ENCODE peak calls at places on chromosomes 1 and 21, in eight cellular contexts. One of them, this sample, is unnamed.

GRCh38 chr1:153023109-153023508 is 7.9 kb upstream of the SPRR1B start:
- DNase-seq in HEK293T: no peak
- DNase-seq in skeletal muscle cell: no peak
- DNase-seq in H4: no peak
- DNase-seq in HuH-7.5: no peak
- DNase-seq in NCI-H510A: no peak
- DNase-seq in colonic mucosa: no peak
- DNase-seq in lower leg skin: no peak
- DNase-seq in this sample: no peak

GRCh38 chr1:39159224-39160036 is 45.1 kb upstream of the MACF1 start:
- DNase-seq in HEK293T: no peak
- DNase-seq in skeletal muscle cell: no peak
- DNase-seq in H4: no peak
- DNase-seq in HuH-7.5: no peak
- DNase-seq in NCI-H510A: peak
- DNase-seq in colonic mucosa: peak
- DNase-seq in lower leg skin: no peak
- DNase-seq in this sample: no peak

GRCh38 chr1:30476476-30476875 is 246.9 kb downstream of the MATN1 start:
- DNase-seq in HEK293T: no peak
- DNase-seq in skeletal muscle cell: no peak
- DNase-seq in H4: no peak
- DNase-seq in HuH-7.5: no peak
- DNase-seq in NCI-H510A: no peak
- DNase-seq in colonic mucosa: no peak
- DNase-seq in lower leg skin: no peak
- DNase-seq in this sample: peak

GRCh38 chr1:178650950-178651461 is 74.0 kb upstream of the RALGPS2 start:
- DNase-seq in HEK293T: no peak
- DNase-seq in skeletal muscle cell: no peak
- DNase-seq in H4: no peak
- DNase-seq in HuH-7.5: no peak
- DNase-seq in NCI-H510A: no peak
- DNase-seq in colonic mucosa: peak
- DNase-seq in lower leg skin: no peak
- DNase-seq in this sample: no peak

GRCh38 chr1:18091660-18092446 is 15.7 kb upstream of the IGSF21 start:
- DNase-seq in HEK293T: no peak
- DNase-seq in skeletal muscle cell: peak
- DNase-seq in H4: peak
- DNase-seq in HuH-7.5: no peak
- DNase-seq in NCI-H510A: no peak
- DNase-seq in colonic mucosa: no peak
- DNase-seq in lower leg skin: no peak
- DNase-seq in this sample: peak

GRCh38 chr1:44849575-44850132 is 6.6 kb upstream of the PTCH2 start:
- DNase-seq in HEK293T: no peak
- DNase-seq in skeletal muscle cell: no peak
- DNase-seq in H4: no peak
- DNase-seq in HuH-7.5: no peak
- DNase-seq in NCI-H510A: no peak
- DNase-seq in colonic mucosa: no peak
- DNase-seq in lower leg skin: no peak
- DNase-seq in this sample: no peak

GRCh38 chr1:231318015-231318355 is 19.7 kb downstream of the EXOC8 start:
- DNase-seq in HEK293T: no peak
- DNase-seq in skeletal muscle cell: no peak
- DNase-seq in H4: no peak
- DNase-seq in HuH-7.5: no peak
- DNase-seq in NCI-H510A: no peak
- DNase-seq in colonic mucosa: no peak
- DNase-seq in lower leg skin: no peak
- DNase-seq in this sample: no peak

GRCh38 chr1:240888039-240888786 is 276.3 kb upstream of the GREM2 start:
- DNase-seq in HEK293T: peak
- DNase-seq in skeletal muscle cell: no peak
- DNase-seq in H4: peak
- DNase-seq in HuH-7.5: peak
- DNase-seq in NCI-H510A: no peak
- DNase-seq in colonic mucosa: peak
- DNase-seq in lower leg skin: no peak
- DNase-seq in this sample: no peak

GRCh38 chr1:177847843-177848242 is 122.0 kb downstream of the SEC16B start:
- DNase-seq in HEK293T: no peak
- DNase-seq in skeletal muscle cell: peak
- DNase-seq in H4: no peak
- DNase-seq in HuH-7.5: no peak
- DNase-seq in NCI-H510A: no peak
- DNase-seq in colonic mucosa: no peak
- DNase-seq in lower leg skin: no peak
- DNase-seq in this sample: no peak

GRCh38 chr1:208030320-208031091 is 119.6 kb upstream of the CD34 start:
- DNase-seq in HEK293T: no peak
- DNase-seq in skeletal muscle cell: no peak
- DNase-seq in H4: no peak
- DNase-seq in HuH-7.5: no peak
- DNase-seq in NCI-H510A: no peak
- DNase-seq in colonic mucosa: peak
- DNase-seq in lower leg skin: no peak
- DNase-seq in this sample: peak

GRCh38 chr1:88612783-88613182 is 71.3 kb upstream of the PKN2 start:
- DNase-seq in HEK293T: no peak
- DNase-seq in skeletal muscle cell: no peak
- DNase-seq in H4: peak
- DNase-seq in HuH-7.5: no peak
- DNase-seq in NCI-H510A: peak
- DNase-seq in colonic mucosa: peak
- DNase-seq in lower leg skin: no peak
- DNase-seq in this sample: no peak

GRCh38 chr1:24122776-24123175 is 10.8 kb upstream of the MYOM3 start:
- DNase-seq in HEK293T: no peak
- DNase-seq in skeletal muscle cell: no peak
- DNase-seq in H4: no peak
- DNase-seq in HuH-7.5: no peak
- DNase-seq in NCI-H510A: no peak
- DNase-seq in colonic mucosa: no peak
- DNase-seq in lower leg skin: no peak
- DNase-seq in this sample: peak

GRCh38 chr1:192535916-192536662 is 39.5 kb upstream of the RGS1 start:
- DNase-seq in HEK293T: no peak
- DNase-seq in skeletal muscle cell: no peak
- DNase-seq in H4: no peak
- DNase-seq in HuH-7.5: no peak
- DNase-seq in NCI-H510A: no peak
- DNase-seq in colonic mucosa: no peak
- DNase-seq in lower leg skin: no peak
- DNase-seq in this sample: no peak

GRCh38 chr1:213985181-213986019 is 2.4 kb upstream of the PROX1 start:
- DNase-seq in HEK293T: no peak
- DNase-seq in skeletal muscle cell: no peak
- DNase-seq in H4: no peak
- DNase-seq in HuH-7.5: peak
- DNase-seq in NCI-H510A: no peak
- DNase-seq in colonic mucosa: no peak
- DNase-seq in lower leg skin: no peak
- DNase-seq in this sample: no peak

GRCh38 chr1:3472906-3473305 is 18.4 kb downstream of the ARHGEF16 start:
- DNase-seq in HEK293T: no peak
- DNase-seq in skeletal muscle cell: no peak
- DNase-seq in H4: no peak
- DNase-seq in HuH-7.5: no peak
- DNase-seq in NCI-H510A: no peak
- DNase-seq in colonic mucosa: no peak
- DNase-seq in lower leg skin: no peak
- DNase-seq in this sample: no peak

GRCh38 chr1:190413142-190413541 is 64.5 kb downstream of the BRINP3 start:
- DNase-seq in HEK293T: no peak
- DNase-seq in skeletal muscle cell: no peak
- DNase-seq in H4: no peak
- DNase-seq in HuH-7.5: no peak
- DNase-seq in NCI-H510A: no peak
- DNase-seq in colonic mucosa: no peak
- DNase-seq in lower leg skin: no peak
- DNase-seq in this sample: no peak

GRCh38 chr1:160137216-160137862 is 14.1 kb upstream of the ATP1A4 start:
- DNase-seq in HEK293T: no peak
- DNase-seq in skeletal muscle cell: no peak
- DNase-seq in H4: no peak
- DNase-seq in HuH-7.5: no peak
- DNase-seq in NCI-H510A: no peak
- DNase-seq in colonic mucosa: no peak
- DNase-seq in lower leg skin: no peak
- DNase-seq in this sample: peak

GRCh38 chr1:47911892-47912291 is 85.3 kb downstream of the TRABD2B start:
- DNase-seq in HEK293T: no peak
- DNase-seq in skeletal muscle cell: no peak
- DNase-seq in H4: peak
- DNase-seq in HuH-7.5: no peak
- DNase-seq in NCI-H510A: no peak
- DNase-seq in colonic mucosa: no peak
- DNase-seq in lower leg skin: no peak
- DNase-seq in this sample: no peak

GRCh38 chr1:11913291-11913690 is 12.9 kb downstream of the KIAA2013 start:
- DNase-seq in HEK293T: no peak
- DNase-seq in skeletal muscle cell: no peak
- DNase-seq in H4: no peak
- DNase-seq in HuH-7.5: no peak
- DNase-seq in NCI-H510A: peak
- DNase-seq in colonic mucosa: no peak
- DNase-seq in lower leg skin: no peak
- DNase-seq in this sample: no peak

GRCh38 chr1:204377800-204378608 is 18.3 kb upstream of the PLEKHA6 start:
- DNase-seq in HEK293T: peak
- DNase-seq in skeletal muscle cell: no peak
- DNase-seq in H4: no peak
- DNase-seq in HuH-7.5: peak
- DNase-seq in NCI-H510A: peak
- DNase-seq in colonic mucosa: peak
- DNase-seq in lower leg skin: no peak
- DNase-seq in this sample: no peak

GRCh38 chr21:20720623-20721022 is 277.6 kb upstream of the NCAM2 start:
- DNase-seq in HEK293T: no peak
- DNase-seq in skeletal muscle cell: peak
- DNase-seq in H4: peak
- DNase-seq in HuH-7.5: no peak
- DNase-seq in NCI-H510A: no peak
- DNase-seq in colonic mucosa: no peak
- DNase-seq in lower leg skin: no peak
- DNase-seq in this sample: no peak

GRCh38 chr1:157197906-157198435 is 59.8 kb upstream of the ETV3 start:
- DNase-seq in HEK293T: no peak
- DNase-seq in skeletal muscle cell: no peak
- DNase-seq in H4: no peak
- DNase-seq in HuH-7.5: no peak
- DNase-seq in NCI-H510A: no peak
- DNase-seq in colonic mucosa: no peak
- DNase-seq in lower leg skin: peak
- DNase-seq in this sample: no peak

GRCh38 chr1:84377480-84378095 is 20.7 kb upstream of the DNASE2B start:
- DNase-seq in HEK293T: no peak
- DNase-seq in skeletal muscle cell: peak
- DNase-seq in H4: no peak
- DNase-seq in HuH-7.5: no peak
- DNase-seq in NCI-H510A: no peak
- DNase-seq in colonic mucosa: no peak
- DNase-seq in lower leg skin: no peak
- DNase-seq in this sample: no peak

GRCh38 chr1:163307479-163308171 is 14.1 kb upstream of the NUF2 start:
- DNase-seq in HEK293T: no peak
- DNase-seq in skeletal muscle cell: peak
- DNase-seq in H4: no peak
- DNase-seq in HuH-7.5: no peak
- DNase-seq in NCI-H510A: no peak
- DNase-seq in colonic mucosa: no peak
- DNase-seq in lower leg skin: no peak
- DNase-seq in this sample: no peak